ENCODE peak calls at places on chromosomes 6 and 20, in six cellular contexts. G is body of pancreas, H is AG10803, F is cardiac fibroblast, W is osteoblast, N is heart right ventricle. Y is an unnamed sample.

GRCh38 chr20:21496452-21496851 is 17.4 kb downstream of the NKX2-2 start:
- DNase-seq in G (no peak), H (no peak), F (no peak), W (no peak), N (no peak), Y (no peak)

GRCh38 chr20:19783966-19784401 is 25.9 kb downstream of the RIN2 start:
- DNase-seq in G (no peak), H (peak; percentile 76), F (peak; percentile 54), W (no peak), N (peak; percentile 52), Y (peak; percentile 38)

GRCh38 chr6:21404577-21404976 is 189.0 kb upstream of the SOX4 start:
- DNase-seq in G (no peak), H (no peak), F (no peak), W (no peak), N (no peak), Y (no peak)

GRCh38 chr20:1802385-1803215 is 92.6 kb upstream of the SIRPA start:
- DNase-seq in G (peak; percentile 26), H (peak; percentile 71), F (peak; percentile 74), W (peak; percentile 92), N (peak; percentile 70), Y (peak; percentile 51)

GRCh38 chr6:165245287-165245686 is 64.1 kb downstream of the C6orf118 start:
- DNase-seq in G (no peak), H (peak; percentile 49), F (peak; percentile 61), W (no peak), N (no peak), Y (no peak)

GRCh38 chr6:145036848-145037567 is 698.3 kb downstream of the EPM2A start:
- DNase-seq in G (no peak), H (no peak), F (peak; percentile 59), W (peak; percentile 38), N (no peak), Y (no peak)

GRCh38 chr6:157962601-157963084 is 19.0 kb upstream of the SYNJ2 start:
- DNase-seq in G (no peak), H (no peak), F (peak; percentile 91), W (peak; percentile 93), N (no peak), Y (no peak)

GRCh38 chr6:51490101-51490500 is 597.3 kb downstream of the PKHD1 start:
- DNase-seq in G (no peak), H (no peak), F (no peak), W (no peak), N (no peak), Y (no peak)

GRCh38 chr6:3911614-3912336 is 62.6 kb downstream of the FAM50B start:
- DNase-seq in G (peak; percentile 74), H (peak; percentile 69), F (peak; percentile 91), W (peak; percentile 91), N (peak; percentile 50), Y (peak; percentile 91)

GRCh38 chr6:41194386-41194785 is 6.6 kb downstream of the TREML2 start:
- DNase-seq in G (no peak), H (no peak), F (no peak), W (no peak), N (no peak), Y (no peak)

GRCh38 chr6:165872311-165872710 is 209.3 kb upstream of the PDE10A start:
- DNase-seq in G (no peak), H (no peak), F (no peak), W (no peak), N (no peak), Y (no peak)

GRCh38 chr20:20412750-20413149 is 44.8 kb downstream of the INSM1 start:
- DNase-seq in G (no peak), H (no peak), F (no peak), W (no peak), N (no peak), Y (no peak)

GRCh38 chr6:144006731-144007454 is 1.2 kb downstream of the PLAGL1 start:
- DNase-seq in G (no peak), H (peak; percentile 54), F (peak; percentile 77), W (peak; percentile 88), N (no peak), Y (peak; percentile 30)

GRCh38 chr6:33841070-33841469 is 37.3 kb upstream of the MLN start:
- DNase-seq in G (no peak), H (no peak), F (no peak), W (peak; percentile 5), N (no peak), Y (no peak)

GRCh38 chr6:34227656-34228421 is 8.8 kb upstream of the HMGA1 start:
- DNase-seq in G (no peak), H (no peak), F (no peak), W (peak; percentile 74), N (no peak), Y (no peak)

GRCh38 chr6:94623586-94623985 is 953.7 kb upstream of the MANEA start:
- DNase-seq in G (no peak), H (no peak), F (no peak), W (no peak), N (no peak), Y (no peak)

GRCh38 chr20:58458342-58459057 is 56.7 kb downstream of the APCDD1L start:
- DNase-seq in G (no peak), H (no peak), F (peak; percentile 71), W (peak; percentile 59), N (no peak), Y (no peak)

GRCh38 chr6:49556429-49556837 is 6.0 kb downstream of the C6orf141 start:
- DNase-seq in G (peak; percentile 56), H (peak; percentile 33), F (peak; percentile 75), W (peak; percentile 46), N (no peak), Y (peak; percentile 76)

GRCh38 chr6:108544586-108544985 is 16.1 kb upstream of the FOXO3 start:
- DNase-seq in G (no peak), H (peak; percentile 90), F (peak; percentile 33), W (no peak), N (no peak), Y (peak; percentile 75)

GRCh38 chr6:18388942-18389341 is 1.8 kb downstream of the RNF144B start:
- DNase-seq in G (no peak), H (peak; percentile 91), F (peak; percentile 91), W (peak; percentile 41), N (no peak), Y (peak; percentile 62)

GRCh38 chr6:49001856-49002255 is 461.2 kb downstream of the MMUT start:
- DNase-seq in G (no peak), H (peak; percentile 9), F (peak; percentile 60), W (no peak), N (no peak), Y (peak; percentile 7)

GRCh38 chr20:62824476-62825287 is 7.8 kb downstream of the COL9A3 start:
- DNase-seq in G (peak; percentile 71), H (no peak), F (no peak), W (peak; percentile 94), N (peak; percentile 57), Y (no peak)

GRCh38 chr20:8399963-8400362 is 267.9 kb downstream of the PLCB1 start:
- DNase-seq in G (no peak), H (no peak), F (no peak), W (no peak), N (no peak), Y (no peak)

DNA sequence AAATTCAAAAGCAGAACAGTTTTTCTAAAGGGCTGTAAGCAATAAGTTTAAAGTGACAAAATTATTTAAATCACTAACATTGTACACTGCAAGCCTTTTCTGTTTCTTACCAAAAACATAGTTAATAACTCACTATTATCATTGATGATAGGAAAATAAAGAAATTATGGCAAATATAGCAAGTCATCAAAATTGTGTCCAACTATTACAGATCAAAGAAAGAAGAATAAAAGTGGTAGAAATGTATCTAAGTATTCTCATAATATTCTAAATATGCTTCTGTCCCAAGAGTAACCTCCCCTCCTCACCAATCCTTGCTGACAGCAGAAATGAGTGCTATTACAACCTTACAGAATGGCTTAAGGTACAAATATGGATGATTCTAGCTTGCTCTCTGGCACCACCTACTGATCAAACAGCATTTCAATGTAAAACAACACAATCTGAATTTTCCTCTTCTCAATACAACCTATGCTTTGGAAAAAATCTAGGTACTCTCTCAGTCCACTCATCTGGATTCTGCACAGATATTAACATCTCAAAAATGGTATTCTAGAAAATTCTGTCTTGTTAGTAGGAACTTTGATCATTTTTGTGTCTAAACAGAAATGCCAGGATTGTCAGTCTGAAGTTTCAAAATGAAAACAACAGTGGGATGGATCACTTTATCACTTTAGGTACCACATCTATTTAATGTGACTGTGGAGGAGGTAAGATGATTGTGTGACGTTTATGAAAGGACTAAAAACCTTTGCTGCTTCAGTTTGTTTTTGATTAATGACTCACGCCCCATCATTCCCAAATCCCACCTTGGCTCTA is 40.9 kb downstream of the ZFP64 start:
- DNase-seq in G (no peak), H (peak; percentile 42), F (peak; percentile 70), W (peak; percentile 85), N (no peak), Y (peak; percentile 23)
- H3K4me3 ChIP-seq in G (no peak overlapping the region), H (no peak overlapping the region), F (no peak overlapping the region), W (no peak overlapping the region), N (no peak overlapping the region), Y (no peak overlapping the region)

GRCh38 chr20:12838261-12838866 is 170.4 kb upstream of the SPTLC3 start:
- DNase-seq in G (no peak), H (no peak), F (no peak), W (no peak), N (no peak), Y (no peak)
- H3K4me3 ChIP-seq in G (no peak overlapping the region), H (no peak overlapping the region), F (no peak overlapping the region), W (no peak overlapping the region), N (no peak overlapping the region), Y (no peak overlapping the region)

GRCh38 chr20:17807670-17808069 is 107.9 kb downstream of the BANF2 start:
- DNase-seq in G (peak; percentile 43), H (peak; percentile 34), F (peak; percentile 55), W (no peak), N (no peak), Y (peak; percentile 66)

GRCh38 chr20:17806739-17807441 is 107.1 kb downstream of the BANF2 start:
- DNase-seq in G (peak; percentile 96), H (peak; percentile 83), F (peak; percentile 75), W (peak; percentile 90), N (peak; percentile 83), Y (peak; percentile 92)

GRCh38 chr20:17809714-17810631 is 110.2 kb downstream of the BANF2 start:
- DNase-seq in G (no peak), H (peak; percentile 69), F (no peak), W (no peak), N (no peak), Y (no peak)

GRCh38 chr20:17808357-17808756 is 108.6 kb downstream of the BANF2 start:
- DNase-seq in G (peak; percentile 56), H (peak; percentile 68), F (peak; percentile 88), W (peak; percentile 93), N (peak; percentile 34), Y (peak; percentile 97)

GRCh38 chr20:17808782-17809181 is 109.0 kb downstream of the BANF2 start:
- DNase-seq in G (no peak), H (no peak), F (no peak), W (no peak), N (peak; percentile 38), Y (no peak)
- H3K4me3 ChIP-seq in G (no peak overlapping the region), H (no peak overlapping the region), F (no peak overlapping the region), W (no peak overlapping the region), N (no peak overlapping the region), Y (no peak overlapping the region)

DNA sequence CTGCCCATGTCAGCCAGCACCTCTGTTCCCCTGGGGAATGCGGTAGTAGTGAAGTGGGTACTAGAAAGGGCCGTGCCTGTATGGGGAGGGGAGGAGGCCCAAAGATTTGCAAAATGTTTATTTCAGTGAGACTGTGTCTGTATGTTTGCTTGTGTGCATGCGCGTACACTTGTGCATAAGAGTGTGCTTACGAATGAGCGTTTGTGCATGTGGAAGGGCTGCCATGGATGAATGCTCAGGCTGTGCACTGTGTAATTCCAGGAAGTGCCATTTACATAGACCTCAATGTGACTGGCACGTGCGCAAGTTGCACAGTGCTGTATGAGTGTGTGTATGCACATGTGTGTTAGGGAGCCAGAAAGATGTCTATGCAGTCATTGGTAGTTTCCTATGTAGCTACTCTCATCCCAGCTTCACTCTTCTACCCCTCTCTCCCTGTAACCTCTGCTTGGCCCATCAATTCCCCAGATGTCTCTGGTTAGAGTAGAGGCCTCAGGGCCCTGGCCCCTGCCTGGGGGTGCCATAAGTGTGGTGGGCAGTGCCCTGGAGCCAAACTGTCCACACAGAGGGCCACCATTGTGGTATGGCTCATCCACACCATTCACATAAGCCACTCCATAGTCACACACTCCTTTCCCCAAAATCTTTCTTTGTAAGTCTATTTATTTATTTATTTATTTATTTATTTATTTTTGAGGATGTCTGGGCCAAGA is 26.8 kb upstream of the SLC22A7 start:
- DNase-seq in G (no peak), H (no peak), F (no peak), W (peak; percentile 81), N (no peak), Y (no peak)
- H3K4me3 ChIP-seq in G (no peak overlapping the region), H (no peak overlapping the region), F (no peak overlapping the region), W (no peak overlapping the region), N (no peak overlapping the region), Y (no peak overlapping the region)

Y was measured in foreskin fibroblast.